ENCODE peak calls at places on chromosomes 3 and 15, in ten cellular contexts. B, N, P, J, G, E, Q, H, X and K are unnamed samples.

GRCh38 chr3:25665646-25666136 is 984 bp upstream of the TOP2B start:
- DNase-seq in N (no peak), E (no peak), H (no peak), B (no peak), J (no peak), P (no peak), Q (no peak), G (no peak), X (no peak), K (no peak)

GRCh38 chr15:90071220-90071807 is 31.0 kb downstream of the IDH2 start:
- DNase-seq in G (peak), Q (peak), E (peak), H (peak), J (peak), P (peak), B (peak), N (peak), X (peak), K (peak)

GRCh38 chr3:125137432-125138033 is 75.0 kb downstream of the SLC12A8 start:
- DNase-seq in H (no peak), B (peak), P (no peak), J (peak), N (no peak), G (no peak), X (no peak), E (no peak), Q (no peak), K (no peak)

GRCh38 chr15:61086756-61087155 is 142.3 kb downstream of the RORA start:
- DNase-seq in G (no peak), E (no peak), J (no peak), H (no peak), B (no peak), P (no peak), X (no peak), N (no peak), Q (no peak), K (no peak)

GRCh38 chr3:170741756-170742530 is 128.1 kb downstream of the RPL22L1 start:
- DNase-seq in N (no peak), E (no peak), P (no peak), X (no peak), G (no peak), H (no peak), B (no peak), Q (no peak), J (no peak), K (peak)

GRCh38 chr15:50624616-50625168 is 61.9 kb downstream of the TRPM7 start:
- DNase-seq in J (no peak), H (no peak), E (no peak), Q (no peak), B (no peak), X (no peak), G (no peak), P (no peak), N (no peak), K (no peak)

GRCh38 chr3:24287728-24288450 is 206.8 kb downstream of the THRB start:
- DNase-seq in X (peak), Q (no peak), B (no peak), E (no peak), N (no peak), G (no peak), H (no peak), J (no peak), P (no peak), K (no peak)

GRCh38 chr15:97235285-97235985 is 725.1 kb upstream of the ARRDC4 start:
- DNase-seq in E (no peak), P (peak), J (peak), B (peak), N (peak), H (peak), Q (peak), X (peak), G (no peak), K (no peak)

GRCh38 chr15:78210349-78210717 is 24.0 kb downstream of the ACSBG1 start:
- DNase-seq in H (no peak), P (no peak), N (no peak), E (no peak), J (no peak), B (no peak), Q (no peak), G (no peak), X (no peak), K (no peak)

GRCh38 chr3:27758083-27758482 is 36.0 kb upstream of the EOMES start:
- DNase-seq in B (peak), E (no peak), Q (peak), X (no peak), H (no peak), P (no peak), N (no peak), J (no peak), G (no peak), K (no peak)